ENCODE peak calls at places on chromosome 17, in four cellular contexts. P, M, Q and D are unnamed samples.

GRCh38 chr17:8189041-8189710 is 804 bp downstream of the BORCS6 start:
- DNase-seq in P (peak), M (peak), Q (peak), D (peak)

GRCh38 chr17:11898526-11899235 is 98.6 kb downstream of the ZNF18 start:
- DNase-seq in P (no peak), M (peak), Q (no peak), D (no peak)

GRCh38 chr17:59329558-59330313 is 1.7 kb upstream of the YPEL2 start:
- DNase-seq in P (peak), M (peak), Q (peak), D (peak)

GRCh38 chr17:68910256-68910705 is 44.9 kb downstream of the ABCA8 start:
- DNase-seq in P (peak), M (peak), Q (no peak), D (no peak)

GRCh38 chr17:46057366-46057765 is 58.3 kb downstream of the STH start:
- DNase-seq in P (no peak), M (no peak), Q (no peak), D (peak)

GRCh38 chr17:65170839-65171238 is 33.7 kb downstream of the RGS9 start:
- DNase-seq in P (no peak), M (no peak), Q (no peak), D (no peak)

GRCh38 chr17:75152971-75153853 is 1.1 kb downstream of the JPT1 start:
- DNase-seq in P (peak), M (peak), Q (peak), D (peak)

GRCh38 chr17:82305727-82306300 is 11.6 kb downstream of the CD7 start:
- DNase-seq in P (no peak), M (no peak), Q (no peak), D (no peak)

GRCh38 chr17:40309031-40309937 is at the start of gene RARA:
- DNase-seq in P (peak), M (peak), Q (peak), D (peak)

GRCh38 chr17:69246726-69247375 is 18.2 kb upstream of the ABCA10 start:
- DNase-seq in P (peak), M (peak), Q (no peak), D (peak)

GRCh38 chr17:28038802-28039600 is 3.5 kb upstream of the NLK start:
- DNase-seq in P (peak), M (no peak), Q (no peak), D (no peak)

GRCh38 chr17:76515291-76515949 is 14.2 kb upstream of the RHBDF2 start:
- DNase-seq in P (peak), M (no peak), Q (peak), D (peak)

GRCh38 chr17:75087558-75088453 is at the start of gene SLC16A5:
- DNase-seq in P (peak), M (peak), Q (peak), D (peak)

GRCh38 chr17:16927641-16928321 is 44.1 kb downstream of the TNFRSF13B start:
- DNase-seq in P (no peak), M (no peak), Q (no peak), D (no peak)

GRCh38 chr17:66633322-66633965 is 201.5 kb upstream of the CACNG5 start:
- DNase-seq in P (peak), M (no peak), Q (no peak), D (peak)

GRCh38 chr17:59763861-59764260 is 56.4 kb downstream of the VMP1 start:
- DNase-seq in P (peak), M (no peak), Q (no peak), D (no peak)

GRCh38 chr17:42016411-42016831 is 818 bp downstream of the DNAJC7 start:
- DNase-seq in P (peak), M (peak), Q (no peak), D (peak)

GRCh38 chr17:51119415-51120356 is 982 bp downstream of the SPAG9 start:
- DNase-seq in P (peak), M (peak), Q (peak), D (peak)

GRCh38 chr17:21012736-21013135 is 30.1 kb downstream of the USP22 start:
- DNase-seq in P (no peak), M (no peak), Q (no peak), D (no peak)
- H3K4me3 ChIP-seq in P (no peak), M (no peak), Q (no peak), D (no peak)

GRCh38 chr17:44409309-44410028 is 20.0 kb upstream of the ITGA2B start:
- DNase-seq in P (no peak), M (no peak), Q (no peak), D (no peak)
- TF ChIP-seq CTCF in P (no peak), M (no peak), Q (no peak), D (peak)

DNA sequence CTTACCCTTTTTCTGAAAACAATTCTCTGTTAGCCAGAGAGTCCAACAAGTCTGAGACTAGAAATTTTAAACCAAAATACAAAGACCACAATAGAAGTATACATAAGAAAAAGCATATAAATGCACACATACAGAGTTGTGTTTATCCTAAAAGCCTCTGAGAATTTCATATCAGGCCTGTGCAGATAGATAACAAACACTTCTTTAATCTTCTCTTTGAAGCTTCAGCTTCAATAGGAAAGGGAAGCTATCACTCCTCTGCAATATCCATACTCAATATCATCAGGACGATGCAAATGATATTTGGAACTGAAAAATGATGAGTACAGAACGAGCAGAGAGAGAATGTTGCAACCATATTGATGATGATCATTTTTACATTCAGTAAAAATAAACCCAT is 61.7 kb downstream of the SKAP1 start:
- DNase-seq in P (no peak), M (no peak), Q (no peak), D (no peak)
- H3K4me3 ChIP-seq in P (no peak), M (no peak), Q (no peak), D (no peak)

GRCh38 chr17:312476-313148 is 40.0 kb downstream of the RPH3AL start:
- DNase-seq in P (no peak), M (no peak), Q (no peak), D (no peak)
- TF ChIP-seq CTCF in P (no peak), M (no peak), Q (no peak), D (no peak)

DNA sequence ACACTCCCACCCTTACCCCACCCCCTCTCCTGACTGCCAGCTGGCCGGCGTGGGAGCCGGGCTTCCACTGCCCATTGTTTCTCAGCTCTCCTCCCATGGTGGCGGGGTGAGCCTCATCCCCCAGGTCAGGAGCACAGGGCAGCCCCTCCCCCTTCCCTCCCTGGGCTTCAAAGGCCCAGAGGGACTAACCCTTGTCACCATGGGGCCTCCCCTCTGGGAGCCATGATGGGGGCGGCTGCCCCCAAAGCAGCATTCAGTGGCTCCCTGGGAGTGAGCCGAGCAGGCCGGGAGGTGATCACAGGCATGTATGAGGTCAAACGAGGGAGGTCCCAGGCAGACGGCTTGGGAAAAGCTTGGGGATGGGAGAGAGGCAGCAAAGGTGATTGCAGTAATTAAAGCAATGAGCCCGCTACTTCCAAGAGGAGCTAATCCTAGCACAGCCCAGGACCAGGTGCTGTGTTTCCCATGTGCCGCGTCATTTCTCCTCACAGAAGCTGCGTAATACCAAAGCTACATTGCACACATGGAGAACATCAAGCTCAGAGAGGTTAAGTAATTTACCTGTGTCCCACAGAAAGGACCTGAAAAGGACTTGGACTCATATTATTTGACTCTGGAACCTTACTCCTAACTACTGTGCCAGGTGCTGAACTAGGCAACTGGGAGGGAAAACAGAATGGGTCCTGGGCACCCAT is 24.5 kb downstream of the CDK5RAP3 start:
- DNase-seq in P (no peak), M (peak), Q (no peak), D (no peak)
- H3K4me3 ChIP-seq in P (no peak), M (no peak), Q (no peak), D (no peak)

DNA sequence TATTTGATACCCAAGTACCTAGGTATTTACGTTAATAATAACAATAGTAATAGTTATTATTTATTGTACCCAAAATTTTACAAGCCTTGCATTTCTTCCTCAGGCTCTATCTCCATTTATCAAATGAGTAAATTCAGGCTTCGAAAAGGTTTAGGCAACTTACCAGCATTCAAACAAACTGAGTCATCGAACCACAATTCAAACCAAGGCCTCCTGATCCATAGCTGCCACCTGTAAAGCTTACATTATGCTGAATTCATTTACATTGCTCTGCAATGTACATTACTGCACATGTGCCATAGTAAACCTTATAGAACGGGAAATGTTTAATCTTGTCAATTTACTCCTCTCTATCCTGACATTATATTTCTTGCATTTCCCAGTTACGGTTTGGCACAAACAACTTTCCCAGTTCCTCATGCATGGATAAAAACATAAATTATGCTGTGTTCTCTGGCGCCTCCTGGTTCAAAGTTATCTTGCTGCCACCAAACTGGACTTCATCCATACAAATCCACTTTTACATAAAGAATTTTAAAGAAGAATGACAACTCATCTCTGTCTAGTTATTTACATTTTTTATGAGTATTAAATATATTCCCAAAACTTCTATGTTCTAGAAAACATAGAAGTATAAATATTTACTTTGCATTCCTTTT is 360.6 kb upstream of the SOX9 start:
- DNase-seq in P (peak), M (no peak), Q (no peak), D (no peak)
- TF ChIP-seq CTCF in P (no peak), M (peak), Q (no peak), D (no peak)

DNA sequence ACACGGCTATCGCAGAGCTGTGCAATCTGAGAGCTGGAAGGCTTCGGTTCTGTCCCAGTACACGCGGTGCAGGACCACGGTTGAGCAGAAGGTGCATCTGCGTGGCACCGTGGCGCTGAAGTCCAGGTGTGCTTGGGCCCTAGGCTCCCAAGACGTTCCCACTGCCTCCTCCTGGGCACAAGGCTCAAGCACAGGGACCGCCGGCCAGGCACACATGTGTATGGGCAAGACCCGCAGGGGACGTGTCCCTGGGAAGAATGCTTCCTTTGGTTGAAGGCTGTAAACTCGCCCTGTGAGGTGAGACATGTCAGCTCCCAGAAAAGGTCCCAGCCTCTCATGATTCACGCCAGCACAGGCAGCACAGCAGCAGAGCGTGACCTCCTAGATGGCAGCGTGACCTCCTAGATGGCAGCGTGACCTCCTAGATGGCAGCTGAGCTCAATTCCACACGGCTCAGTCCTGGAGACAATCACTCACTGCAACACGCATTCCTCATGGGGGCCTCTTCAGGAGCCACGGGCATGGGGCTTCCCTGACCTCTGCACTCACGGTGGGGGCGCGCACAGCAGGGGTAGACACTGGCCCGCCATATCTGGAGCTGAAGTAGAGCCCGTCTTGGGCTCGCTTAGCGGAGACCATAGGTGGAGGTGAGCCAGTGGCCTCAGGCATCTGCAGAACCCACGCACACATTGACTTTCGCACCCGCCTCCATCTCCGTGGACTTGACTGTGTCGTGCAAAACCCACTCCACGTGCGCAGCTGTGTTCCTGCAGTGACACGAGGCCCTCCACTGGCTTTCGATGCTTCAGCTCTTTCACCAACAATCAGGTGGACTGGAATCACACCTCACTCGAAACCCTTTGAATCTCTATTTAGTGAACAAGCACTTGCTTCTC is 85.0 kb upstream of the CHMP6 start:
- DNase-seq in P (no peak), M (no peak), Q (no peak), D (no peak)
- H3K4me3 ChIP-seq in P (no peak), M (no peak), Q (no peak), D (no peak)

GRCh38 chr17:74086992-74087391 is 116.5 kb upstream of the RPL38 start:
- DNase-seq in P (no peak), M (no peak), Q (no peak), D (no peak)
- TF ChIP-seq CTCF in P (no peak), M (no peak), Q (no peak), D (no peak)